ENCODE peak calls at places on chromosomes 2 and 18, in seven cellular contexts. Z, V, B, G, J, A and T are unnamed samples.
A peak's percentile ranks its signal among the peaks of the same experiment; 100 is the strongest.

GRCh38 chr2:40512246-40512645 is 60.4 kb upstream of the SLC8A1 start:
- DNase-seq in A (no peak), J (no peak), Z (no peak), V (no peak), G (no peak), B (no peak), T (no peak)

GRCh38 chr2:191030521-191031154 is 16.7 kb upstream of the STAT1 start:
- DNase-seq in J (peak; percentile 59), V (peak; percentile 50), Z (no peak), G (peak; percentile 7), B (peak; percentile 56), A (peak; percentile 56), T (peak; percentile 54)

GRCh38 chr2:58081000-58081399 is 34.4 kb downstream of the VRK2 start:
- DNase-seq in G (no peak), J (no peak), A (no peak), Z (no peak), V (no peak), B (no peak), T (no peak)

GRCh38 chr2:217863874-217864273 is 138.9 kb downstream of the TNS1 start:
- DNase-seq in B (no peak), J (no peak), V (no peak), A (no peak), G (no peak), Z (no peak), T (no peak)

GRCh38 chr2:152322222-152322621 is 12.8 kb upstream of the FMNL2 start:
- DNase-seq in B (peak; percentile 15), V (no peak), J (no peak), G (no peak), A (no peak), Z (no peak), T (no peak)

GRCh38 chr18:75023473-75023872 is 185.5 kb downstream of the PTGR3 start:
- DNase-seq in B (no peak), A (no peak), V (no peak), Z (no peak), J (no peak), G (no peak), T (no peak)

GRCh38 chr18:33495278-33495677 is 54.8 kb upstream of the CCDC178 start:
- DNase-seq in Z (no peak), B (peak; percentile 12), J (no peak), A (peak; percentile 26), G (peak; percentile 28), V (peak; percentile 13), T (peak; percentile 31)

GRCh38 chr2:65654496-65654895 is 222.1 kb upstream of the SPRED2 start:
- DNase-seq in V (no peak), J (no peak), A (no peak), Z (no peak), B (no peak), G (no peak), T (no peak)

GRCh38 chr2:227888289-227888688 is 16.9 kb downstream of the DAW1 start:
- DNase-seq in Z (no peak), J (no peak), A (peak; percentile 20), B (no peak), G (no peak), V (no peak), T (no peak)

GRCh38 chr2:238134393-238134785 is 4.1 kb upstream of the KLHL30 start:
- DNase-seq in Z (peak; percentile 46), J (no peak), B (no peak), G (no peak), V (no peak), A (no peak), T (no peak)

GRCh38 chr2:177998006-177998405 is 74.6 kb downstream of the PDE11A start:
- DNase-seq in J (no peak), A (no peak), G (no peak), V (no peak), Z (no peak), B (peak; percentile 76), T (no peak)

GRCh38 chr18:52426041-52426440 is 86.0 kb downstream of the DCC start:
- DNase-seq in J (no peak), A (no peak), G (no peak), B (no peak), V (no peak), Z (no peak), T (no peak)

GRCh38 chr2:109614715-109615636 is 812 bp downstream of the SOWAHC start:
- DNase-seq in G (no peak), B (no peak), V (no peak), A (peak; percentile 68), Z (no peak), J (no peak), T (no peak)